ENCODE peak calls at places on chromosomes 16 and 17, in five cellular contexts. N, C, Q, U and Y are unnamed samples.

GRCh38 chr17:80599546-80600305 is 55.1 kb downstream of the RPTOR start:
- DNase-seq in U (no peak), C (no peak), Q (no peak), N (peak; percentile 12), Y (no peak)

GRCh38 chr17:41551370-41551769 is 20.5 kb downstream of the KRT9 start:
- DNase-seq in U (no peak), N (no peak), C (no peak), Q (no peak), Y (no peak)

GRCh38 chr17:44546711-44547606 is 10.3 kb upstream of the FZD2 start:
- DNase-seq in N (peak; percentile 67), Q (no peak), U (no peak), C (peak; percentile 64), Y (no peak)

GRCh38 chr17:76491271-76492184 is 9.7 kb downstream of the RHBDF2 start:
- DNase-seq in C (no peak), U (no peak), N (no peak), Q (peak; percentile 54), Y (no peak)

GRCh38 chr16:84650062-84650991 is 2.0 kb downstream of the KLHL36 start:
- DNase-seq in U (no peak), Q (no peak), N (no peak), C (no peak), Y (no peak)

GRCh38 chr16:73739049-73739769 is 557.4 kb upstream of the PSMD7 start:
- DNase-seq in Q (no peak), C (no peak), N (no peak), U (no peak), Y (no peak)

GRCh38 chr16:57844416-57845030 is 42.2 kb upstream of the KIFC3 start:
- DNase-seq in C (no peak), U (no peak), N (no peak), Q (no peak), Y (no peak)

GRCh38 chr16:25481636-25482035 is 210.1 kb upstream of the HS3ST4 start:
- DNase-seq in C (peak; percentile 2), N (no peak), U (no peak), Q (no peak), Y (no peak)

GRCh38 chr16:27313422-27314160 is at the start of gene IL4R:
- DNase-seq in N (peak; percentile 82), C (peak; percentile 48), U (peak; percentile 72), Q (peak; percentile 91), Y (peak; percentile 74)

GRCh38 chr16:50451951-50452508 is 83.2 kb upstream of the BRD7 start:
- DNase-seq in Q (no peak), C (no peak), U (no peak), N (no peak), Y (no peak)

GRCh38 chr16:56643833-56644232 is 5.4 kb downstream of the MT1A start:
- DNase-seq in C (no peak), Q (no peak), N (no peak), U (no peak), Y (no peak)

GRCh38 chr16:56641166-56641565 is 2.7 kb downstream of the MT1A start:
- DNase-seq in Q (no peak), U (no peak), N (no peak), C (no peak), Y (no peak)

GRCh38 chr16:56645311-56645710 is 6.4 kb upstream of the MT1B start:
- DNase-seq in N (no peak), U (no peak), C (no peak), Q (no peak), Y (no peak)

GRCh38 chr16:56645838-56646237 is 5.8 kb upstream of the MT1B start:
- DNase-seq in U (no peak), C (no peak), Q (no peak), N (no peak), Y (no peak)

DNA sequence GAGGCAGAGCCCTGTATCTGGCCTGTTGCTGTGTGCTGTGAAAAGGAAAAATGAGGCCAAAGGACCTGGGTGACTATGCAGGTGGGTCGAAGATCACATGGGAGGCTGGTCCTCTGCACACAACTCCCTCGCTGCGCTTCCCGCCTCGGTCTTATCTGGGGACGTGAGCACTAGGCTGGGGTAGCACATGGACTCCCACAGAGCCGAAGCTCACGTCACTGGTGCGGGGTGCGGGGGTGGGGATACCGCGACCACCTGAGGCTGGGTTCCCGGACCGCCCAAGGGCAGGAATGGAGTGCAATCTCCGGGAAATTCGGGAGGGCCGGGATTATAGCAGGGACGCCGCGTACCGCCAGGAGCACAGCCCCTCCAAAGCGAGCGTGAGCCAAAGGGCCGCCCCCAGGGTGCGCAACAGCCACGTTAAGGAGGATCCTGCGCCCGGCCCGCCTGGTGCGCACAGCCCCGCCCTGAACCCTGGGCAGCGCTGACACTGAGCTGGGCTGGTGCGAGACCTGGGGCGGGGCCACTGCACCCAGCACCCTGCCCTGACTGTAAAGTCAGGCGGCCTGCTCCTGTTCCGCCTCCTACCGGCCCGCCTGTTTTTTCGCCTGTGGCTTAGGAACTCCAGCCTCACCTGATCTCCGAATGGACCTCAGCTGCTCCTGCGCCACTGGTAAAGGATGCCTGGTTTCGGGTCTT is 4.8 kb downstream of the MT1A start:
- DNase-seq in Q (peak; percentile 91), N (peak; percentile 86), U (peak; percentile 88), C (peak; percentile 53), Y (no peak)
- TF ChIP-seq CTCF in Q (peak; percentile 49), N (peak; percentile 62), U (peak; percentile 90), C (no peak), Y (no peak)

DNA sequence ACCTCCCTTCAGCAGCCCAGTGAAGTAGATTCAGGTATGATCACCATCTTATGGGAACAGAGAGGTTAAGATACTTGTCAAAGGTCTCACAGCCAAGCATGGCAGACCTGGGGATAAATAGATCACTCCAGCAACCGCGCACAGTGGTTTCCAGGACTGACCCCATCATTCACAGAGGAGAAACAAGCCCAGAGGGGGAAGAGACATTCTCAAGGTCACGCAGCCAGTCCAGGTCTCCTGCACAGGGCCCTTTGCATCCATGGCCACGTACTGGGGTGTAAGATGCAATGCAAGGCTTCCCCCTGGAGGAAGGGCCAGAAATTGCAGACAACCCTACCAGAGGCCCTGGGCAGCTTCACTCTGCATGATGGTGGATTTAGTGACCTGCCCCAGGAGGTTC is 19.9 kb downstream of the TLE7 start:
- DNase-seq in C (peak; percentile 23), N (peak; percentile 43), U (peak; percentile 20), Q (peak; percentile 69), Y (peak; percentile 59)
- TF ChIP-seq CTCF in C (peak; percentile 46), N (no peak), U (peak; percentile 24), Q (peak; percentile 65), Y (peak; percentile 56)

GRCh38 chr17:77509089-77509488 is 368.3 kb downstream of the SEC14L1 start:
- DNase-seq in C (no peak), Q (no peak), U (no peak), N (no peak), Y (no peak)

GRCh38 chr17:77508047-77508715 is 367.4 kb downstream of the SEC14L1 start:
- DNase-seq in C (no peak), Q (no peak), U (no peak), N (peak; percentile 60), Y (no peak)

GRCh38 chr17:77506371-77506991 is 365.7 kb downstream of the SEC14L1 start:
- DNase-seq in N (no peak), C (no peak), Q (no peak), U (no peak), Y (no peak)

GRCh38 chr17:77505460-77505769 is 364.6 kb downstream of the SEC14L1 start:
- DNase-seq in U (no peak), Q (no peak), N (no peak), C (no peak), Y (no peak)

DNA sequence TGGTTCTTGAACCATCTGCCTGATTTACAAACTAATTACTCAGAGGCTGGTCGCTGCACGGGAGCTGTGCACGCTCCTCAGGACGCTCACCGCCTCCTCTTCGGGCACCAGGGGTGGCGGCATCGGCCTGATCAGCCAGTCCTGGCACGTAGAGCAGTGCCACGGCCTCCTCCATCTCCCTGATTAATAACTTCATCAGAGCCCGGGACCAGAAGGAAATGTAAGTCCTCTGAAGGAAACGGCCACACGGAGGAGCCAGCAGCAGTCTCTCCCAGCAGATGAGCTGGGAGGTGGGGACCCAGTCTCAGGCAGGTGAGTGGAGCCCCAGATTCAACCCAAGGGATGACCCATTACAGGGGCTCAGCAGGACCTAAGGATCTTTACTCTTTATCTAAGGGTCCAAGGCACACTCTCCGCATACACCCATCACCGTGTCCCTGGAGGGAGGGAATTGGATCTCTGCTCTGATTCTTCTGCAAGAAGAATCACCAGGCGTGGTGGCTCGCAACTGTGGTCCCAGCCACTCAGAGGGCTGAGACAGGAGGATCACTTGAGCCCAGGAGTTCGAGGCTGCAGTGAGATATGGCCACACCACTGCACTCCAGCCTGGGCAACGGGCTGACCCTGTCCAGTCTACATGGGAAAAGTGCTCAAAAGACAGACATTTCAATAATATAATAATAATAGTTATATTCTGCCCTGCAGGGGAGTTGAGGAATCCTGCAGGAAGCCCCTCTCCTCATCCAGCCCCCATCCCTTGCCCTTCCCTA is 366.5 kb downstream of the SEC14L1 start:
- DNase-seq in U (no peak), C (no peak), Q (no peak), N (no peak), Y (no peak)
- TF ChIP-seq CTCF in U (no peak), C (peak; percentile 23), Q (no peak), N (no peak), Y (no peak)

GRCh38 chr16:12452549-12452948 is 351.1 kb downstream of the CPPED1 start:
- DNase-seq in Q (no peak), C (no peak), N (no peak), U (no peak), Y (no peak)

GRCh38 chr16:12453832-12454231 is 349.9 kb downstream of the CPPED1 start:
- DNase-seq in Q (no peak), C (no peak), U (no peak), N (no peak), Y (no peak)

GRCh38 chr16:12456355-12456754 is 347.3 kb downstream of the CPPED1 start:
- DNase-seq in N (no peak), C (no peak), Q (no peak), U (no peak), Y (no peak)

GRCh38 chr16:12458051-12458450 is 345.6 kb downstream of the CPPED1 start:
- DNase-seq in N (no peak), C (no peak), Q (no peak), U (no peak), Y (no peak)

GRCh38 chr16:12455287-12455798 is 348.3 kb downstream of the CPPED1 start:
- DNase-seq in N (peak; percentile 56), U (peak; percentile 49), C (peak; percentile 66), Q (peak; percentile 51), Y (peak; percentile 53)
- TF ChIP-seq CTCF in N (peak; percentile 95), U (peak; percentile 74), C (peak; percentile 76), Q (peak; percentile 85), Y (peak; percentile 87)

GRCh38 chr16:75676909-75677308 is at the start of gene CPHXL2:
- DNase-seq in C (no peak), N (no peak), U (no peak), Q (no peak), Y (no peak)
- TF ChIP-seq CTCF in C (no peak), N (no peak), U (no peak), Q (no peak), Y (no peak)